ENCODE peak calls at places on chromosomes 1 and 21, in seven cellular contexts. U is upper lobe of left lung; O is stimulated activated CD8-positive, alpha-beta memory T cell treated with anti-CD3 and anti-CD28 coated beads, Interleukin-15, amount 100 ng/mL, for 48 hours; V is activated CD8-positive, alpha-beta memory T cell treated with anti-CD3 and anti-CD28 coated beads for 1 hour; Z is putamen; F is heart right ventricle; B is fibroblast of gingiva. X is an unnamed sample.

GRCh38 chr1:15355968-15356621 is 53.6 kb upstream of the EFHD2 start:
- DNase-seq in O (no peak), V (no peak), U (no peak), F (no peak), Z (no peak), B (no peak), X (no peak)

GRCh38 chr21:45975017-45975595 is 6.5 kb upstream of the COL6A1 start:
- DNase-seq in V (no peak), B (no peak), U (peak; percentile 82), F (peak; percentile 77), O (no peak), Z (no peak), X (peak; percentile 58)

GRCh38 chr1:93438716-93439115 is 9.2 kb upstream of the FNBP1L start:
- DNase-seq in F (no peak), V (no peak), U (no peak), Z (no peak), B (no peak), O (no peak), X (no peak)

GRCh38 chr1:179269071-179269470 is 24.5 kb upstream of the SOAT1 start:
- DNase-seq in U (no peak), V (no peak), O (no peak), Z (no peak), F (no peak), B (no peak), X (no peak)

GRCh38 chr1:156414440-156415064 is 45.5 kb downstream of the RHBG start:
- DNase-seq in Z (no peak), U (no peak), B (no peak), F (no peak), V (no peak), O (no peak), X (no peak)

GRCh38 chr1:33562563-33562962 is 90.1 kb downstream of the ZSCAN20 start:
- DNase-seq in B (no peak), U (no peak), Z (no peak), V (no peak), F (no peak), O (no peak), X (no peak)

GRCh38 chr1:212699839-212700596 is at the start of gene BATF3:
- DNase-seq in Z (no peak), B (peak; percentile 17), V (peak; percentile 16), F (peak; percentile 72), U (peak; percentile 95), O (peak; percentile 83), X (no peak)

GRCh38 chr1:225700164-225700740 is 47.3 kb upstream of the ENAH start:
- DNase-seq in O (no peak), U (no peak), B (peak; percentile 99), F (no peak), V (no peak), Z (no peak), X (peak; percentile 98)

GRCh38 chr1:170711682-170712081 is 47.8 kb downstream of the PRRX1 start:
- DNase-seq in O (no peak), U (no peak), F (no peak), V (no peak), B (peak; percentile 71), Z (no peak), X (peak; percentile 91)

X was measured in fibroblast of the aortic adventitia.